ENCODE peak calls at places on chromosomes 16 and 17, in four cellular contexts. One of them, this sample, is unnamed.
A peak's percentile ranks its signal among the peaks of the same experiment; 100 is the strongest.

GRCh38 chr17:59093145-59093701 is 13.5 kb downstream of the TRIM37 start:
- DNase-seq in adrenal gland: no peak
- DNase-seq in tibial nerve: no peak
- DNase-seq in A549: no peak
- DNase-seq in this sample: no peak

GRCh38 chr16:11571549-11571948 is 15.2 kb downstream of the LITAF start:
- DNase-seq in adrenal gland: no peak
- DNase-seq in tibial nerve: no peak
- DNase-seq in A549: no peak
- DNase-seq in this sample: no peak

GRCh38 chr16:79272141-79272577 is 328.4 kb downstream of the MAF start:
- DNase-seq in adrenal gland: no peak
- DNase-seq in tibial nerve: no peak
- DNase-seq in A549: no peak
- DNase-seq in this sample: no peak

GRCh38 chr16:58118801-58119508 is 10.2 kb downstream of the CFAP20 start:
- DNase-seq in adrenal gland: no peak
- DNase-seq in tibial nerve: no peak
- DNase-seq in A549: no peak
- DNase-seq in this sample: no peak

GRCh38 chr17:37519241-37519985 is 29.7 kb downstream of the DUSP14 start:
- DNase-seq in adrenal gland: no peak
- DNase-seq in tibial nerve: no peak
- DNase-seq in A549: no peak
- DNase-seq in this sample: no peak

GRCh38 chr17:53032861-53033271 is 789.9 kb upstream of the KIF2B start:
- DNase-seq in adrenal gland: no peak
- DNase-seq in tibial nerve: no peak
- DNase-seq in A549: peak; percentile 65
- DNase-seq in this sample: no peak

GRCh38 chr17:39643271-39643670 is 6.3 kb downstream of the STARD3 start:
- DNase-seq in adrenal gland: no peak
- DNase-seq in tibial nerve: no peak
- DNase-seq in A549: no peak
- DNase-seq in this sample: no peak

GRCh38 chr16:8565498-8565897 is 24.8 kb downstream of the TMEM114 start:
- DNase-seq in adrenal gland: no peak
- DNase-seq in tibial nerve: no peak
- DNase-seq in A549: no peak
- DNase-seq in this sample: no peak

GRCh38 chr16:56855201-56855600 is 9.8 kb upstream of the SLC12A3 start:
- DNase-seq in adrenal gland: no peak
- DNase-seq in tibial nerve: peak; percentile 4
- DNase-seq in A549: no peak
- DNase-seq in this sample: no peak

GRCh38 chr16:17318200-17318599 is 152.6 kb downstream of the XYLT1 start:
- DNase-seq in adrenal gland: no peak
- DNase-seq in tibial nerve: no peak
- DNase-seq in A549: peak; percentile 35
- DNase-seq in this sample: no peak

GRCh38 chr16:57245472-57246113 is 534 bp downstream of the ARL2BP start:
- DNase-seq in adrenal gland: peak; percentile 43
- DNase-seq in tibial nerve: no peak
- DNase-seq in A549: no peak
- DNase-seq in this sample: no peak

GRCh38 chr17:19904924-19905323 is 37.2 kb upstream of the ULK2 start:
- DNase-seq in adrenal gland: peak; percentile 47
- DNase-seq in tibial nerve: peak; percentile 30
- DNase-seq in A549: no peak
- DNase-seq in this sample: no peak

GRCh38 chr16:88926374-88926990 is 50.5 kb downstream of the CBFA2T3 start:
- DNase-seq in adrenal gland: peak; percentile 93
- DNase-seq in tibial nerve: no peak
- DNase-seq in A549: no peak
- DNase-seq in this sample: no peak

GRCh38 chr16:88925540-88925887 is 51.5 kb downstream of the CBFA2T3 start:
- DNase-seq in adrenal gland: no peak
- DNase-seq in tibial nerve: no peak
- DNase-seq in A549: no peak
- DNase-seq in this sample: no peak

GRCh38 chr16:88923450-88923849 is 53.6 kb downstream of the CBFA2T3 start:
- DNase-seq in adrenal gland: no peak
- DNase-seq in tibial nerve: no peak
- DNase-seq in A549: no peak
- DNase-seq in this sample: no peak

GRCh38 chr16:88923926-88924833 is 52.8 kb downstream of the CBFA2T3 start:
- DNase-seq in adrenal gland: peak; percentile 91
- DNase-seq in tibial nerve: no peak
- DNase-seq in A549: no peak
- DNase-seq in this sample: no peak

DNA sequence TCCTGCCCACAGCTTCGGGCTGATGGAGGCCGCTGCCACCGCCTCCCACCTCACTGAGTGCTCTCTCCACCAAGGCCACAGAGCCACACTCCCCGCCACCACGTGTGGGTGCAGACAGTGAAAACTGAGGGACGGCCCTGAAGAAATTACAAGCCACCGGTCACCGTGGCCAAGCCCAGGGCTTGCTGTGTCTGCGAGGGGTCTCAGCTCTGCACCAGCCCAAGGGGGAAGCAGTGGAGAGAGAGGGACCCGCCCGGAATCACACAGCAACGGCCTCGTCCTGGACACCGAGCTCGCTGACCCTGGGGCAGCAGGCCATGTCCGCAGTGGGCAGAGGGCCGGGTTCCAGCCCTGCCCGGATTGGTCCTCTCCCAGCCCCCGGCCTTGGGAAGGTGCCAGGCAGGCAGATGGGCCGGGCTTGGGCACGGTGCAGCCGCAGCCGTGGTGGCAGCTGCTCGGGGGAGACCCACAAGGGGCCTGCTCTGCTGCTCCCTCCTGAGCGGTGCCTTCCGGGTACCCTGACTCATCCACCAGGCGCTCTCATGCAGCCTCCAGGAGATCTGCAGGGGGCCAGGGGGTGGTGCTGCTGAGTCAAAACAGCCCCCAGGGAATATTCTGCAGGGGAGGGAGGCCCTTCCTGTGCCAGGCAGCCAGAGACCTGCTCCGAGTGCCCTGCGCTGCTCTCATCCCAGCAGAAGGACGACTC is 52.0 kb downstream of the CBFA2T3 start:
- DNase-seq in adrenal gland: peak; percentile 97
- DNase-seq in tibial nerve: no peak
- DNase-seq in A549: peak; percentile 61
- DNase-seq in this sample: no peak
- TF ChIP-seq CTCF in adrenal gland: peak; percentile 47
- TF ChIP-seq CTCF in tibial nerve: no peak
- TF ChIP-seq CTCF in A549: peak; percentile 27
- TF ChIP-seq CTCF in this sample: no peak

DNA sequence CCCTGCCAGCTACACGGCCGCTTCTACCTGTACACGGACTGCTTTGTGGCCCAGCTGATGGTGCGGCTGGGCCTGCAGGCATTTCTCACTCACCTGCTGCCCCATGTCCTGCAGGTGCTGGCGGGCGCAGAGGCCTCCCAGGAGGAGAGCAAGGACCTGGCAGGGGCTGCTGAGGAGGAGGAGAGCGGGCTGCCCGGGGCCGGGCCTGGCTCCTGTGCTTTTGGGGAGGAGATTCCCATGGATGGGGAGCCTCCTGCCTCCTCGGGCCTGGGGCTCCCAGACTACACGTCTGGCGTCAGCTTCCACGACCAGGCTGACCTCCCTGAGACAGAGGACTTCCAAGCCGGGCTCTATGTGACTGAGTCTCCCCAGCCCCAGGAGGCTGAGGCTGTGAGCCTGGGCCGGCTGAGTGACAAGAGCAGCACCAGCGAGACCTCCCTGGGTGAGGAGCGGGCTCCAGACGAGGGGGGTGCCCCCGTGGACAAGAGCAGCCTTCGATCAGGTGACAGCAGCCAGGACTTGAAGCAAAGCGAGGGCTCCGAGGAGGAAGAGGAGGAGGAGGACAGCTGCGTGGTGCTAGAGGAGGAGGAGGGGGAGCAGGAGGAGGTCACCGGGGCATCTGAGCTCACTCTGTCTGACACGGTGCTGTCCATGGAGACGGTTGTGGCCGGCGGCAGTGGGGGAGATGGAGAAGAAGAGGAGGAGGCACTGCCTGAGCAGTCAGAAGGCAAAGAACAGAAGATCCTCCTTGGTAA is 3.5 kb downstream of the WDR81 start:
- DNase-seq in adrenal gland: no peak
- DNase-seq in tibial nerve: no peak
- DNase-seq in A549: no peak
- DNase-seq in this sample: no peak
- H3K4me1 ChIP-seq in adrenal gland: peaks cover 17% of the 10 kb centered on the region
- H3K4me1 ChIP-seq in tibial nerve: peaks cover 76% of the 10 kb centered on the region
- H3K4me1 ChIP-seq in A549: peaks cover 17% of the 10 kb centered on the region
- H3K4me1 ChIP-seq in this sample: peaks cover 54% of the 10 kb centered on the region

GRCh38 chr17:1559743-1560581 is 2.6 kb downstream of the PITPNA start:
- DNase-seq in adrenal gland: no peak
- DNase-seq in tibial nerve: no peak
- DNase-seq in A549: no peak
- DNase-seq in this sample: no peak

GRCh38 chr17:1558401-1558800 is 4.2 kb downstream of the PITPNA start:
- DNase-seq in adrenal gland: no peak
- DNase-seq in tibial nerve: no peak
- DNase-seq in A549: no peak
- DNase-seq in this sample: no peak

GRCh38 chr17:1555618-1556471 is 6.7 kb downstream of the PITPNA start:
- DNase-seq in adrenal gland: no peak
- DNase-seq in tibial nerve: no peak
- DNase-seq in A549: no peak
- DNase-seq in this sample: no peak

GRCh38 chr17:1559047-1559742 is 3.4 kb downstream of the PITPNA start:
- DNase-seq in adrenal gland: no peak
- DNase-seq in tibial nerve: no peak
- DNase-seq in A549: no peak
- DNase-seq in this sample: no peak

DNA sequence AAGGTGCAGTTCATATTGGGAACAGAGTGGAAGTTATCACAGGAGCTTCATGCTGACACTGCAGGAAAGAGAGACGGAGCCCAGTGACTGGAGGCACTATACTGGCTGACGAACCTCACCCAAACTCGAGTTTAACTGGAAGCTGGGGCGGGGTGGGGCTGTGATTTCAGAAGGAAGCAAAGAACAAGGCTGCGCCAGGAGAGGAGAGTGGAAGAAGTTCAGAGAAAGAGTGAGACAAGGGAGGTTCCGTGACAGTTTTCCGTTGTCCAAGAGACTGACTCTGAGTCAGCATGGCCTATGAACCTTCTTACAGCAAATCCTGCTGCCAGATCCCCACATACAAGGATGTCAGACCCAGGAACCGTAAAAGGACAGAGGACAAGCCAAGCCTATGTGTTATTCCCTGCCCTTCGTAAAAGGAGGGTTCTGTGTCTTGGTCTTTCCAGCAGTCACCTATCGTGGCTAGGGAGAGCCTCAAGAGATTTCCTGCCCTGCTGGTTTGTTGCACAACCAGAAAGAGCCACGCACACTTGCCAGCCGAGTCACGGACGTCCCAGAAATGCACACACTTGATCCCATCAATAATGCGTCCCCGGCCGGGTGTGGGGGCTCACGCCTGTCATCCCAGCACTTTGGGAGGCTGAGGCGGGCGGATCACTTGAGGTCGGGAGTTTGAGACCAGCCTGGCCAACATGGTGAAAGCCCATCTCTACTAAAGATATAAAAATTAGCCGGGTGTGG is 5.1 kb downstream of the PITPNA start:
- DNase-seq in adrenal gland: no peak
- DNase-seq in tibial nerve: no peak
- DNase-seq in A549: no peak
- DNase-seq in this sample: no peak
- TF ChIP-seq POLR2A in adrenal gland: no peak
- TF ChIP-seq POLR2A in tibial nerve: no peak
- TF ChIP-seq POLR2A in A549: no peak
- TF ChIP-seq POLR2A in this sample: peak; percentile 21

GRCh38 chr17:36092228-36092627 is 2.3 kb upstream of the CCL3 start:
- DNase-seq in adrenal gland: no peak
- DNase-seq in tibial nerve: no peak
- DNase-seq in A549: no peak
- DNase-seq in this sample: no peak

GRCh38 chr17:36094232-36094631 is 4.3 kb upstream of the CCL3 start:
- DNase-seq in adrenal gland: no peak
- DNase-seq in tibial nerve: no peak
- DNase-seq in A549: no peak
- DNase-seq in this sample: no peak

GRCh38 chr17:36085710-36086268 is 4.2 kb downstream of the CCL3 start:
- DNase-seq in adrenal gland: no peak
- DNase-seq in tibial nerve: no peak
- DNase-seq in A549: no peak
- DNase-seq in this sample: no peak

GRCh38 chr17:36088559-36089376 is 1.2 kb downstream of the CCL3 start:
- DNase-seq in adrenal gland: no peak
- DNase-seq in tibial nerve: no peak
- DNase-seq in A549: no peak
- DNase-seq in this sample: no peak

DNA sequence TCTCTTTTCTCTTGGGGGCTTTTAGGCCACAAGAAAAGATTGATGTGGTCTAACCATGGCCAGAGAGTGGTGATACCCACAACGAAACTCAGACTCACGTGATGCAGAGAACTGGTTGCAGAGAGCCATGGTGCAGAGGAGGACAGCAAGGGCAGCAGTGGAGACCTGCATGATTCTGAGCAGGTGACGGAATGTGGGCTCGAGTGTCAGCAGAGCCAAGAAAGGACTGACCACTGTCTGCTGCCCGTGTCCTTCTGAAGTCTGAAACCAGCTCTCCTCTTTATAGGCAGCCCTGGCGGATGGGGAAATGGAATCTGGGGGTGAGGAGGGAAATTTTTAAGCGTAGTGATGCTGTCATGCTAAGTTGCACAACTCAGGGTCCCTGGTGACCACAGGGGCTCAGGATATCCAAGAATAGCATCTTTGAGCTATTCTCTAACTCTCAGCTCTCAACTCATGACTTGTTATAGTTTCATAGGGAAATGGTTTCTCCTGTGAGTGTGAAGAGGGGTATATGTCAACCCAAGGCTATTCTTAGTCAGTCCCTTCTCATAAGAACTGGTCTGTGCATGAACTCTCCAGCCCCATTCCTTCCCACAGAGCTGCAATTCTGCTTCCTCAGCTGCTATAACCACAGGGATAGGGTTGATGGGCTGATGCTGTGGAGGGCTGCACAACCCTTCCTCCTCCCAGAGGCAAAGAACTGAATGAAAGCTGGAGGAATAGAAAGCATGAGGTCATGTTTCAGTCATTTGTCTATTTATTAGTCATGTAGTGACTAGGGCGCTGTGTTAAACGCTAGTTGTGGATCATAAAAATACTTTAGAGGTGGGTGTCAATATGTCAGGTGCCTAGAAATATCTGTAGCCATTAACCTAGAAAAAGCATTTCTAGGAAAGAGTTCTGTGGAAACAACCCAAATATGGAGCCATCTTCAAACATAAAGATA is at the start of gene CCL3:
- DNase-seq in adrenal gland: no peak
- DNase-seq in tibial nerve: no peak
- DNase-seq in A549: no peak
- DNase-seq in this sample: no peak
- TF ChIP-seq CTCF in adrenal gland: no peak
- TF ChIP-seq CTCF in tibial nerve: no peak
- TF ChIP-seq CTCF in A549: no peak
- TF ChIP-seq CTCF in this sample: no peak

GRCh38 chr16:4339455-4339854 is 11.7 kb downstream of the PAM16 start:
- DNase-seq in adrenal gland: no peak
- DNase-seq in tibial nerve: no peak
- DNase-seq in A549: no peak
- DNase-seq in this sample: no peak
- H3K4me1 ChIP-seq in adrenal gland: no peaks in the 10 kb centered on the region
- H3K4me1 ChIP-seq in tibial nerve: peaks cover 50% of the 10 kb centered on the region
- H3K4me1 ChIP-seq in A549: peaks cover 17% of the 10 kb centered on the region
- H3K4me1 ChIP-seq in this sample: no peaks in the 10 kb centered on the region

GRCh38 chr17:48735057-48735341 is 6.4 kb upstream of the HOXB13 start:
- DNase-seq in adrenal gland: no peak
- DNase-seq in tibial nerve: no peak
- DNase-seq in A549: no peak
- DNase-seq in this sample: no peak
- TF ChIP-seq POLR2A in adrenal gland: no peak
- TF ChIP-seq POLR2A in tibial nerve: no peak
- TF ChIP-seq POLR2A in A549: no peak
- TF ChIP-seq POLR2A in this sample: no peak

This sample was measured in esophagus squamous epithelium.